ENCODE peak calls at places on chromosomes 11 and 22, in eight cellular contexts. One of them, this sample, is unnamed.

GRCh38 chr11:127926721-127927120 is 660.6 kb downstream of the ETS1 start:
- DNase-seq in esophagus muscularis mucosa: no peak
- DNase-seq in Caco-2: no peak
- DNase-seq in fibroblast of the aortic adventitia: no peak
- DNase-seq in AG10803: no peak
- DNase-seq in NB4: no peak
- DNase-seq in cardiac fibroblast: no peak
- DNase-seq in osteoblast: no peak
- DNase-seq in this sample: no peak

GRCh38 chr11:130583866-130584265 is 135.4 kb downstream of the ADAMTS15 start:
- DNase-seq in cardiac fibroblast: no peak
- DNase-seq in AG10803: no peak
- DNase-seq in esophagus muscularis mucosa: no peak
- DNase-seq in Caco-2: no peak
- DNase-seq in fibroblast of the aortic adventitia: no peak
- DNase-seq in NB4: no peak
- DNase-seq in osteoblast: no peak
- DNase-seq in this sample: peak; percentile 64

GRCh38 chr11:8566613-8567210 is 27.3 kb downstream of the STK33 start:
- DNase-seq in NB4: peak; percentile 48
- DNase-seq in cardiac fibroblast: peak; percentile 69
- DNase-seq in osteoblast: no peak
- DNase-seq in AG10803: peak; percentile 52
- DNase-seq in Caco-2: no peak
- DNase-seq in fibroblast of the aortic adventitia: peak; percentile 71
- DNase-seq in esophagus muscularis mucosa: no peak
- DNase-seq in this sample: no peak

GRCh38 chr11:64144587-64145295 is 21.2 kb downstream of the MACROD1 start:
- DNase-seq in fibroblast of the aortic adventitia: no peak
- DNase-seq in Caco-2: no peak
- DNase-seq in osteoblast: no peak
- DNase-seq in NB4: no peak
- DNase-seq in esophagus muscularis mucosa: no peak
- DNase-seq in cardiac fibroblast: no peak
- DNase-seq in AG10803: no peak
- DNase-seq in this sample: no peak

GRCh38 chr22:20584872-20585639 is 77.6 kb downstream of the MED15 start:
- DNase-seq in esophagus muscularis mucosa: no peak
- DNase-seq in NB4: no peak
- DNase-seq in fibroblast of the aortic adventitia: peak; percentile 33
- DNase-seq in Caco-2: no peak
- DNase-seq in cardiac fibroblast: no peak
- DNase-seq in osteoblast: peak; percentile 58
- DNase-seq in AG10803: no peak
- DNase-seq in this sample: no peak

GRCh38 chr11:63551889-63552266 is 11.3 kb downstream of the PLAAT2 start:
- DNase-seq in esophagus muscularis mucosa: no peak
- DNase-seq in fibroblast of the aortic adventitia: no peak
- DNase-seq in AG10803: no peak
- DNase-seq in cardiac fibroblast: no peak
- DNase-seq in osteoblast: no peak
- DNase-seq in NB4: no peak
- DNase-seq in Caco-2: no peak
- DNase-seq in this sample: no peak

GRCh38 chr11:36507824-36508489 is 2.1 kb downstream of the TRAF6 start:
- DNase-seq in cardiac fibroblast: no peak
- DNase-seq in NB4: no peak
- DNase-seq in osteoblast: no peak
- DNase-seq in Caco-2: no peak
- DNase-seq in AG10803: no peak
- DNase-seq in fibroblast of the aortic adventitia: peak; percentile 21
- DNase-seq in esophagus muscularis mucosa: no peak
- DNase-seq in this sample: no peak

GRCh38 chr11:125433454-125434121 is 62.5 kb downstream of the FEZ1 start:
- DNase-seq in esophagus muscularis mucosa: no peak
- DNase-seq in NB4: peak; percentile 54
- DNase-seq in fibroblast of the aortic adventitia: peak; percentile 67
- DNase-seq in cardiac fibroblast: peak; percentile 61
- DNase-seq in AG10803: peak; percentile 59
- DNase-seq in Caco-2: peak; percentile 77
- DNase-seq in osteoblast: peak; percentile 95
- DNase-seq in this sample: no peak

GRCh38 chr11:115168229-115168671 is 336.0 kb downstream of the CADM1 start:
- DNase-seq in NB4: no peak
- DNase-seq in fibroblast of the aortic adventitia: no peak
- DNase-seq in cardiac fibroblast: no peak
- DNase-seq in esophagus muscularis mucosa: no peak
- DNase-seq in Caco-2: no peak
- DNase-seq in osteoblast: no peak
- DNase-seq in AG10803: peak; percentile 49
- DNase-seq in this sample: peak; percentile 49

GRCh38 chr11:103964390-103964789 is 72.0 kb upstream of the DDI1 start:
- DNase-seq in fibroblast of the aortic adventitia: no peak
- DNase-seq in esophagus muscularis mucosa: no peak
- DNase-seq in osteoblast: no peak
- DNase-seq in AG10803: no peak
- DNase-seq in Caco-2: no peak
- DNase-seq in cardiac fibroblast: no peak
- DNase-seq in NB4: no peak
- DNase-seq in this sample: no peak
- TF ChIP-seq CTCF in fibroblast of the aortic adventitia: no peak
- TF ChIP-seq CTCF in esophagus muscularis mucosa: no peak
- TF ChIP-seq CTCF in osteoblast: no peak
- TF ChIP-seq CTCF in AG10803: no peak
- TF ChIP-seq CTCF in Caco-2: peak; percentile 13
- TF ChIP-seq CTCF in cardiac fibroblast: no peak
- TF ChIP-seq CTCF in NB4: no peak
- TF ChIP-seq CTCF in this sample: no peak

GRCh38 chr11:21986361-21986760 is 206.5 kb upstream of the ANO5 start:
- DNase-seq in NB4: no peak
- DNase-seq in esophagus muscularis mucosa: no peak
- DNase-seq in fibroblast of the aortic adventitia: no peak
- DNase-seq in cardiac fibroblast: no peak
- DNase-seq in AG10803: no peak
- DNase-seq in osteoblast: no peak
- DNase-seq in Caco-2: no peak
- DNase-seq in this sample: no peak

DNA sequence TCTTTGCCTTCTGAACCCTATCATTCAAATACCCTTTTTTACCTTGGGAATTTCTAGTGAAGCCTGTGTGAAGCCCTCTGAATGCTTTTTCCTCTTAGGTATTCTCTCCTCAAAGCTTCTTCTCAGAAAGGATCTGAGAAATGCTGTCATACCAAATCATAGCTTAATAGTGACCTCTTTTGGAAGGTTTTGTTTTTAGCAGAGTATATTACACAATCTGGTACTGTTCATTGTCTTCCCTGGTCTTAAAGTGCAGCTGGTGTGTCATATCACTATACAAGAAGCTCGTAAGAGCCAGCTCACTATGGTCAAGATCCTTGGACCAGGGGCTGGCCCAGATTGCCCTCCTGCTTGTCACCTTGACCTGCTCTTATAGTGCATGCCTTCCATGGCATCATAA is 204.4 kb upstream of the ANO5 start:
- DNase-seq in osteoblast: no peak
- DNase-seq in cardiac fibroblast: peak; percentile 14
- DNase-seq in Caco-2: no peak
- DNase-seq in AG10803: no peak
- DNase-seq in NB4: peak; percentile 5
- DNase-seq in esophagus muscularis mucosa: no peak
- DNase-seq in fibroblast of the aortic adventitia: no peak
- DNase-seq in this sample: no peak
- TF ChIP-seq CTCF in osteoblast: no peak
- TF ChIP-seq CTCF in cardiac fibroblast: no peak
- TF ChIP-seq CTCF in Caco-2: no peak
- TF ChIP-seq CTCF in AG10803: no peak
- TF ChIP-seq CTCF in NB4: no peak
- TF ChIP-seq CTCF in esophagus muscularis mucosa: no peak
- TF ChIP-seq CTCF in fibroblast of the aortic adventitia: no peak
- TF ChIP-seq CTCF in this sample: no peak

GRCh38 chr11:10750838-10751580 is at the start of gene CTR9:
- DNase-seq in Caco-2: peak; percentile 96
- DNase-seq in esophagus muscularis mucosa: peak; percentile 99
- DNase-seq in fibroblast of the aortic adventitia: peak; percentile 92
- DNase-seq in osteoblast: peak; percentile 92
- DNase-seq in NB4: peak; percentile 96
- DNase-seq in AG10803: peak; percentile 92
- DNase-seq in cardiac fibroblast: peak; percentile 94
- DNase-seq in this sample: peak; percentile 97
- TF ChIP-seq CTCF in Caco-2: no peak
- TF ChIP-seq CTCF in esophagus muscularis mucosa: peak; percentile 22
- TF ChIP-seq CTCF in fibroblast of the aortic adventitia: peak; percentile 42
- TF ChIP-seq CTCF in osteoblast: no peak
- TF ChIP-seq CTCF in NB4: peak; percentile 17
- TF ChIP-seq CTCF in AG10803: peak; percentile 40
- TF ChIP-seq CTCF in cardiac fibroblast: peak; percentile 30
- TF ChIP-seq CTCF in this sample: peak; percentile 26

GRCh38 chr22:38465673-38466490 is 2.0 kb upstream of the KDELR3 start:
- DNase-seq in cardiac fibroblast: peak; percentile 66
- DNase-seq in osteoblast: peak; percentile 93
- DNase-seq in AG10803: no peak
- DNase-seq in esophagus muscularis mucosa: no peak
- DNase-seq in fibroblast of the aortic adventitia: no peak
- DNase-seq in Caco-2: no peak
- DNase-seq in NB4: no peak
- DNase-seq in this sample: no peak

GRCh38 chr22:38469306-38469781 is 1.4 kb downstream of the KDELR3 start:
- DNase-seq in osteoblast: peak; percentile 43
- DNase-seq in AG10803: no peak
- DNase-seq in NB4: no peak
- DNase-seq in fibroblast of the aortic adventitia: no peak
- DNase-seq in Caco-2: no peak
- DNase-seq in cardiac fibroblast: no peak
- DNase-seq in esophagus muscularis mucosa: no peak
- DNase-seq in this sample: no peak

GRCh38 chr22:38467438-38467903 is 425 bp upstream of the KDELR3 start:
- DNase-seq in AG10803: no peak
- DNase-seq in NB4: no peak
- DNase-seq in cardiac fibroblast: no peak
- DNase-seq in esophagus muscularis mucosa: no peak
- DNase-seq in Caco-2: no peak
- DNase-seq in fibroblast of the aortic adventitia: no peak
- DNase-seq in osteoblast: no peak
- DNase-seq in this sample: no peak

GRCh38 chr22:38468761-38469305 is 937 bp downstream of the KDELR3 start:
- DNase-seq in osteoblast: peak; percentile 90
- DNase-seq in cardiac fibroblast: no peak
- DNase-seq in Caco-2: no peak
- DNase-seq in AG10803: no peak
- DNase-seq in fibroblast of the aortic adventitia: no peak
- DNase-seq in NB4: no peak
- DNase-seq in esophagus muscularis mucosa: no peak
- DNase-seq in this sample: no peak

DNA sequence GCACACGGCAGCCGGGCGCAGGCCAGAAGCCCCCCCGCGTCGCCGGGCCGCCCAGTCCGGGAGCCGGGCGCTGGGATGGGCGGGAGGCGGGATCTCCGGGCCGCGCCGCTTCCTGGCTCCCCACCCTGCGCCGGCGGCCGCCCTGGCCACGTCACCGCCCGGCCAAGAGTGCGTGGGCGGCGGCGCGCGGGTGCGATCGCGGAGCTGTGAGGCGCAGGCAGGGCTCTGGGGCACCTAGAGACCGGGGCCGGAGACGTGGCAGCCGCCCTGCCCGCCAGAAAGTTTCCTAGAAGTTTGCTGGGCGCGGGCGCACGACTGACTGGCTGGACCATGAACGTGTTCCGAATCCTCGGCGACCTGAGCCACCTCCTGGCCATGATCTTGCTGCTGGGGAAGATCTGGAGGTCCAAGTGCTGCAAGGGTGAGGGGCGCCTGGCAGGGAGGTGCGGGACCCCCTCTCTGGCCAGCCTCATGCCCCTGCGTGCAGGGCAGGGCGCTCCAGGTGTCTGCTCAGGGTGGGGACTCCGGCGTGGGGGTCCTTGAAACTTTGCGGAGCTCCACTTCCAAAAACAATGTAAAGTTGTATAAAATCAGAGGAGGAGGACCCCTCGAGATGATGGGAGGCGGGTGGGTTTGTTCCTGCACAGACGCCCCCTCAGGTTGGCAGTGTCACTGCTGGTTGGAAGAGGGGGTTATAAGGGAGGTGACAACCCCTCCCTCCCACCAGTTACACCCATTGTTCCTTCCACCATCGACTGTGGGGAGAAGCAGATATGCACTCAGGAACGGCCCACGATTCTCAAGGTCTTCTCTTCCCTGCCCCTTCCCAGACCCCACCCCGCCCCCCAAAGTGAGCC is at the start of gene KDELR3:
- DNase-seq in NB4: peak; percentile 69
- DNase-seq in osteoblast: peak; percentile 100
- DNase-seq in esophagus muscularis mucosa: no peak
- DNase-seq in fibroblast of the aortic adventitia: peak; percentile 63
- DNase-seq in cardiac fibroblast: peak; percentile 68
- DNase-seq in Caco-2: no peak
- DNase-seq in AG10803: peak; percentile 70
- DNase-seq in this sample: no peak
- TF ChIP-seq CTCF in NB4: peak; percentile 14
- TF ChIP-seq CTCF in osteoblast: peak; percentile 25
- TF ChIP-seq CTCF in esophagus muscularis mucosa: no peak
- TF ChIP-seq CTCF in fibroblast of the aortic adventitia: peak; percentile 45
- TF ChIP-seq CTCF in cardiac fibroblast: peak; percentile 30
- TF ChIP-seq CTCF in Caco-2: no peak
- TF ChIP-seq CTCF in AG10803: peak; percentile 38
- TF ChIP-seq CTCF in this sample: peak; percentile 39

GRCh38 chr11:60251485-60252207 is 8.7 kb upstream of the MS4A4E start:
- DNase-seq in fibroblast of the aortic adventitia: no peak
- DNase-seq in osteoblast: no peak
- DNase-seq in AG10803: peak; percentile 6
- DNase-seq in esophagus muscularis mucosa: no peak
- DNase-seq in NB4: peak; percentile 68
- DNase-seq in Caco-2: no peak
- DNase-seq in cardiac fibroblast: peak; percentile 33
- DNase-seq in this sample: no peak
- TF ChIP-seq CTCF in fibroblast of the aortic adventitia: no peak
- TF ChIP-seq CTCF in osteoblast: no peak
- TF ChIP-seq CTCF in AG10803: peak; percentile 51
- TF ChIP-seq CTCF in esophagus muscularis mucosa: peak; percentile 35
- TF ChIP-seq CTCF in NB4: peak; percentile 53
- TF ChIP-seq CTCF in Caco-2: peak; percentile 26
- TF ChIP-seq CTCF in cardiac fibroblast: peak; percentile 37
- TF ChIP-seq CTCF in this sample: peak; percentile 62

GRCh38 chr11:134071766-134072403 is 3.0 kb downstream of the JAM3 start:
- DNase-seq in Caco-2: no peak
- DNase-seq in osteoblast: no peak
- DNase-seq in NB4: no peak
- DNase-seq in fibroblast of the aortic adventitia: no peak
- DNase-seq in esophagus muscularis mucosa: no peak
- DNase-seq in cardiac fibroblast: no peak
- DNase-seq in AG10803: peak; percentile 28
- DNase-seq in this sample: no peak
- TF ChIP-seq CTCF in Caco-2: peak; percentile 12
- TF ChIP-seq CTCF in osteoblast: peak; percentile 12
- TF ChIP-seq CTCF in NB4: no peak
- TF ChIP-seq CTCF in fibroblast of the aortic adventitia: peak; percentile 18
- TF ChIP-seq CTCF in esophagus muscularis mucosa: no peak
- TF ChIP-seq CTCF in cardiac fibroblast: no peak
- TF ChIP-seq CTCF in AG10803: peak; percentile 37
- TF ChIP-seq CTCF in this sample: peak; percentile 45